ENCODE peak calls at places on chromosome 10, in five cellular contexts. V, H, D, E and M are unnamed samples.

GRCh38 chr10:132245056-132245455 is 58.3 kb downstream of the DPYSL4 start:
- DNase-seq in V (no peak), H (no peak), E (no peak), D (no peak), M (no peak)

GRCh38 chr10:93947055-93947454 is 46.7 kb upstream of the PLCE1 start:
- DNase-seq in V (no peak), H (peak), E (no peak), D (no peak), M (no peak)

GRCh38 chr10:46268076-46268881 is 18.5 kb upstream of the ANTXRL start:
- DNase-seq in D (peak), E (no peak), H (no peak), V (no peak), M (no peak)

GRCh38 chr10:122814493-122814892 is 31.2 kb downstream of the CUZD1 start:
- DNase-seq in H (no peak), V (no peak), D (no peak), E (no peak), M (no peak)

GRCh38 chr10:122374859-122375721 is 582 bp downstream of the PLEKHA1 start:
- DNase-seq in D (peak), V (peak), H (no peak), E (peak), M (no peak)

GRCh38 chr10:23081156-23081833 is 14.1 kb upstream of the MSRB2 start:
- DNase-seq in D (no peak), H (no peak), V (no peak), E (no peak), M (no peak)

GRCh38 chr10:97454330-97455036 is 8.5 kb downstream of the ZDHHC16 start:
- DNase-seq in V (no peak), D (no peak), E (peak), H (no peak), M (no peak)

GRCh38 chr10:130558778-130559177 is 422.6 kb downstream of the GLRX3 start:
- DNase-seq in D (no peak), V (no peak), H (no peak), E (no peak), M (no peak)

GRCh38 chr10:55485827-55486226 is 684.8 kb upstream of the PCDH15 start:
- DNase-seq in E (no peak), H (no peak), D (no peak), V (no peak), M (no peak)

GRCh38 chr10:132972149-132972985 is 30.0 kb upstream of the CFAP46 start:
- DNase-seq in E (no peak), V (no peak), H (no peak), D (no peak), M (no peak)

GRCh38 chr10:126205482-126206210 is 182.6 kb downstream of the ADAM12 start:
- DNase-seq in H (no peak), V (no peak), D (no peak), E (no peak), M (no peak)

GRCh38 chr10:97195654-97196212 is 10.0 kb upstream of the SLIT1 start:
- DNase-seq in V (no peak), E (no peak), D (no peak), H (no peak), M (no peak)

GRCh38 chr10:49300140-49300974 is 1.4 kb downstream of the C10orf71 start:
- DNase-seq in V (no peak), D (peak), H (no peak), E (no peak), M (no peak)

GRCh38 chr10:30705625-30706149 is 76.1 kb upstream of the LYZL2 start:
- DNase-seq in D (peak), E (no peak), H (no peak), V (no peak), M (no peak)

GRCh38 chr10:118940386-118940785 is 89.1 kb upstream of the NANOS1 start:
- DNase-seq in E (no peak), V (no peak), D (no peak), H (no peak), M (no peak)